ENCODE peak calls at places on chromosome 21, in four cellular contexts. One of them, this sample, is unnamed.
A peak's percentile ranks its signal among the peaks of the same experiment; 100 is the strongest.

GRCh38 chr21:45388611-45389296 is 16.2 kb upstream of the COL18A1 start:
- DNase-seq in CD4-positive, alpha-beta T cell: no peak
- DNase-seq in endothelial cell: no peak
- DNase-seq in endodermal cell: no peak
- DNase-seq in this sample: no peak

GRCh38 chr21:42352433-42353095 is 1.8 kb upstream of the TFF2 start:
- DNase-seq in CD4-positive, alpha-beta T cell: no peak
- DNase-seq in endothelial cell: no peak
- DNase-seq in endodermal cell: peak; percentile 20
- DNase-seq in this sample: no peak

GRCh38 chr21:35032474-35033263 is 16.4 kb downstream of the RUNX1 start:
- DNase-seq in CD4-positive, alpha-beta T cell: no peak
- DNase-seq in endothelial cell: no peak
- DNase-seq in endodermal cell: no peak
- DNase-seq in this sample: no peak

GRCh38 chr21:34344584-34344983 is 19.2 kb upstream of the KCNE2 start:
- DNase-seq in CD4-positive, alpha-beta T cell: no peak
- DNase-seq in endothelial cell: no peak
- DNase-seq in endodermal cell: peak; percentile 16
- DNase-seq in this sample: no peak

GRCh38 chr21:33199516-33200217 is 30.1 kb upstream of the IFNAR2 start:
- DNase-seq in CD4-positive, alpha-beta T cell: peak; percentile 75
- DNase-seq in endothelial cell: peak; percentile 78
- DNase-seq in endodermal cell: peak; percentile 88
- DNase-seq in this sample: peak; percentile 96

GRCh38 chr21:44082648-44083436 is 24.4 kb upstream of the PWP2 start:
- DNase-seq in CD4-positive, alpha-beta T cell: no peak
- DNase-seq in endothelial cell: no peak
- DNase-seq in endodermal cell: no peak
- DNase-seq in this sample: no peak

GRCh38 chr21:44391345-44392091 is 38.1 kb downstream of the TRPM2 start:
- DNase-seq in CD4-positive, alpha-beta T cell: no peak
- DNase-seq in endothelial cell: no peak
- DNase-seq in endodermal cell: no peak
- DNase-seq in this sample: no peak

GRCh38 chr21:27406297-27407009 is 439.6 kb upstream of the ADAMTS5 start:
- DNase-seq in CD4-positive, alpha-beta T cell: no peak
- DNase-seq in endothelial cell: no peak
- DNase-seq in endodermal cell: no peak
- DNase-seq in this sample: no peak

GRCh38 chr21:44331209-44331608 is 8.0 kb downstream of the CFAP410 start:
- DNase-seq in CD4-positive, alpha-beta T cell: no peak
- DNase-seq in endothelial cell: no peak
- DNase-seq in endodermal cell: no peak
- DNase-seq in this sample: no peak

GRCh38 chr21:24514081-24514733 is 1093.1 kb downstream of the MRPL39 start:
- DNase-seq in CD4-positive, alpha-beta T cell: no peak
- DNase-seq in endothelial cell: no peak
- DNase-seq in endodermal cell: no peak
- DNase-seq in this sample: no peak

GRCh38 chr21:45502600-45502999 is 39.6 kb downstream of the SLC19A1 start:
- DNase-seq in CD4-positive, alpha-beta T cell: no peak
- DNase-seq in endothelial cell: no peak
- DNase-seq in endodermal cell: peak; percentile 33
- DNase-seq in this sample: no peak

GRCh38 chr21:42038826-42039425 is 28.8 kb upstream of the ZBTB21 start:
- DNase-seq in CD4-positive, alpha-beta T cell: no peak
- DNase-seq in endothelial cell: no peak
- DNase-seq in endodermal cell: no peak
- DNase-seq in this sample: no peak

GRCh38 chr21:45386728-45387371 is 18.1 kb upstream of the COL18A1 start:
- DNase-seq in CD4-positive, alpha-beta T cell: no peak
- DNase-seq in endothelial cell: peak; percentile 47
- DNase-seq in endodermal cell: peak; percentile 52
- DNase-seq in this sample: no peak

GRCh38 chr21:39628380-39628779 is 15.6 kb downstream of the B3GALT5 start:
- DNase-seq in CD4-positive, alpha-beta T cell: no peak
- DNase-seq in endothelial cell: no peak
- DNase-seq in endodermal cell: no peak
- DNase-seq in this sample: no peak

GRCh38 chr21:38929652-38930051 is 123.9 kb downstream of the ETS2 start:
- DNase-seq in CD4-positive, alpha-beta T cell: no peak
- DNase-seq in endothelial cell: no peak
- DNase-seq in endodermal cell: no peak
- DNase-seq in this sample: no peak

GRCh38 chr21:41970751-41971653 is 17.2 kb upstream of the C2CD2 start:
- DNase-seq in CD4-positive, alpha-beta T cell: no peak
- DNase-seq in endothelial cell: no peak
- DNase-seq in endodermal cell: peak; percentile 45
- DNase-seq in this sample: no peak

GRCh38 chr21:41045534-41046268 is 122.3 kb upstream of the BACE2 start:
- DNase-seq in CD4-positive, alpha-beta T cell: no peak
- DNase-seq in endothelial cell: peak; percentile 45
- DNase-seq in endodermal cell: peak; percentile 85
- DNase-seq in this sample: peak; percentile 7

GRCh38 chr21:19181604-19182140 is 778.1 kb upstream of the TMPRSS15 start:
- DNase-seq in CD4-positive, alpha-beta T cell: no peak
- DNase-seq in endothelial cell: no peak
- DNase-seq in endodermal cell: no peak
- DNase-seq in this sample: no peak

GRCh38 chr21:15831497-15831896 is 101.7 kb downstream of the USP25 start:
- DNase-seq in CD4-positive, alpha-beta T cell: no peak
- DNase-seq in endothelial cell: no peak
- DNase-seq in endodermal cell: no peak
- DNase-seq in this sample: no peak

GRCh38 chr21:34692458-34693020 is 23.7 kb downstream of the CLIC6 start:
- DNase-seq in CD4-positive, alpha-beta T cell: no peak
- DNase-seq in endothelial cell: no peak
- DNase-seq in endodermal cell: no peak
- DNase-seq in this sample: no peak

GRCh38 chr21:33491373-33492102 is at the start of gene DNAJC28:
- DNase-seq in CD4-positive, alpha-beta T cell: peak; percentile 89
- DNase-seq in endothelial cell: peak; percentile 93
- DNase-seq in endodermal cell: peak; percentile 98
- DNase-seq in this sample: peak; percentile 93

GRCh38 chr21:31354604-31355443 is 10.8 kb upstream of the TIAM1 start:
- DNase-seq in CD4-positive, alpha-beta T cell: peak; percentile 63
- DNase-seq in endothelial cell: no peak
- DNase-seq in endodermal cell: no peak
- DNase-seq in this sample: no peak

GRCh38 chr21:15063821-15064575 is 802 bp downstream of the NRIP1 start:
- DNase-seq in CD4-positive, alpha-beta T cell: no peak
- DNase-seq in endothelial cell: peak; percentile 59
- DNase-seq in endodermal cell: peak; percentile 79
- DNase-seq in this sample: peak; percentile 29

GRCh38 chr21:34187935-34188334 is 114.6 kb downstream of the MRPS6 start:
- DNase-seq in CD4-positive, alpha-beta T cell: no peak
- DNase-seq in endothelial cell: no peak
- DNase-seq in endodermal cell: no peak
- DNase-seq in this sample: no peak

GRCh38 chr21:38312822-38313221 is 56.0 kb downstream of the KCNJ15 start:
- DNase-seq in CD4-positive, alpha-beta T cell: no peak
- DNase-seq in endothelial cell: no peak
- DNase-seq in endodermal cell: no peak
- DNase-seq in this sample: no peak